ENCODE peak calls at places on chromosomes 4 and X, in five cellular contexts. L, P, X, V and E are unnamed samples.
A peak's percentile ranks its signal among the peaks of the same experiment; 100 is the strongest.

GRCh38 chrX:57285001-57285400 is 1.5 kb upstream of the FAAH2 start:
- DNase-seq in X (no peak), L (no peak), P (no peak), V (no peak), E (no peak)

GRCh38 chrX:134551365-134552095 is 91.6 kb downstream of the HPRT1 start:
- DNase-seq in X (no peak), V (no peak), L (no peak), P (no peak), E (no peak)

GRCh38 chr4:95546866-95547707 is 1.7 kb downstream of the UNC5C start:
- DNase-seq in L (peak; percentile 47), X (no peak), V (no peak), P (no peak), E (no peak)

GRCh38 chrX:9885150-9885549 is 82.0 kb upstream of the CLDN34 start:
- DNase-seq in P (peak; percentile 77), L (peak; percentile 67), V (peak; percentile 34), X (peak; percentile 44), E (no peak)

GRCh38 chrX:41388543-41388942 is 54.6 kb downstream of the DDX3X start:
- DNase-seq in V (no peak), X (no peak), P (no peak), L (no peak), E (no peak)

GRCh38 chrX:97215166-97215565 is 331.5 kb downstream of the RPA4 start:
- DNase-seq in V (no peak), L (no peak), P (no peak), X (no peak), E (no peak)

GRCh38 chrX:4547218-4547836 is 833.9 kb upstream of the PRKX start:
- DNase-seq in L (peak; percentile 20), V (peak; percentile 43), P (peak; percentile 43), X (peak; percentile 46), E (peak; percentile 41)

GRCh38 chrX:14013074-14013473 is 16.6 kb downstream of the GEMIN8 start:
- DNase-seq in P (no peak), X (no peak), V (no peak), L (no peak), E (no peak)

GRCh38 chrX:56764975-56765791 is 36.1 kb downstream of the NBDY start:
- DNase-seq in X (peak; percentile 68), P (no peak), V (peak; percentile 58), L (no peak), E (peak; percentile 20)

GRCh38 chr4:76950846-76951321 is 1.3 kb downstream of the SEPTIN11 start:
- DNase-seq in P (peak; percentile 49), X (peak; percentile 7), V (peak; percentile 4), L (peak; percentile 35), E (no peak)

GRCh38 chr4:184748251-184748652 is 14.4 kb upstream of the CENPU start:
- DNase-seq in V (no peak), X (no peak), L (no peak), P (peak; percentile 68), E (peak; percentile 60)

GRCh38 chr4:9946171-9946570 is 75.1 kb downstream of the SLC2A9 start:
- DNase-seq in X (no peak), L (no peak), V (no peak), P (no peak), E (no peak)

GRCh38 chr4:40349561-40350198 is 14.5 kb downstream of the CHRNA9 start:
- DNase-seq in L (no peak), X (peak; percentile 33), V (no peak), P (no peak), E (no peak)

GRCh38 chrX:19672211-19672814 is 157.0 kb upstream of the MAP3K15 start:
- DNase-seq in X (no peak), V (no peak), L (no peak), P (no peak), E (no peak)

DNA sequence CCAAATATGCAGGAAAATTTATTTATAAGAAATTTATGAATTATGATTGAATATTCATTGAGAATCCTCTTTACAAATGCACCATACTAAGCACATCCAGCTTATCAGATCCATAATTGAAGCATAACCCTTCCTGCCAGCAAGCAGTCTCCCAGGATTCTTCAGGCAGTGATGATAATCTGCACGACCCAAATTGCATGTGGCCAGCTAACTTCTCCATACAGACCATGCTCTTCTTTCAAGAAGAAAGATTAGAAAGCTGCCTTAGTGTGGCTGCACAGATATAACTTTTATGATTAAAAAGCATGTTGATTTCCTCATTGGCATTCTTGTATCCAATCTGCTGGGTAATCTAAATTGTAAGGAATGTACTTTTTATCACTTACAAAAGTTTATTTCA is 3.3 kb upstream of the CBR4 start:
- DNase-seq in P (no peak), X (no peak), V (no peak), L (no peak), E (no peak)
- H3K4me1 ChIP-seq in P (peaks cover 9% of the 10 kb centered on the region), X (peaks cover 14% of the 10 kb centered on the region), V (peaks cover 8% of the 10 kb centered on the region), L (peaks cover 24% of the 10 kb centered on the region), E (peaks cover 8% of the 10 kb centered on the region)

GRCh38 chr4:112377701-112378620 is 80.8 kb downstream of the ALPK1 start:
- DNase-seq in X (no peak), P (no peak), L (no peak), V (no peak), E (no peak)

GRCh38 chr4:112381996-112382692 is 85.0 kb downstream of the ALPK1 start:
- DNase-seq in P (no peak), V (no peak), L (no peak), X (no peak), E (no peak)

GRCh38 chr4:112377127-112377635 is 80.0 kb downstream of the ALPK1 start:
- DNase-seq in V (no peak), P (no peak), X (no peak), L (peak; percentile 60), E (no peak)

GRCh38 chr4:112379306-112379705 is 82.1 kb downstream of the ALPK1 start:
- DNase-seq in P (no peak), L (no peak), X (no peak), V (no peak), E (peak; percentile 77)

DNA sequence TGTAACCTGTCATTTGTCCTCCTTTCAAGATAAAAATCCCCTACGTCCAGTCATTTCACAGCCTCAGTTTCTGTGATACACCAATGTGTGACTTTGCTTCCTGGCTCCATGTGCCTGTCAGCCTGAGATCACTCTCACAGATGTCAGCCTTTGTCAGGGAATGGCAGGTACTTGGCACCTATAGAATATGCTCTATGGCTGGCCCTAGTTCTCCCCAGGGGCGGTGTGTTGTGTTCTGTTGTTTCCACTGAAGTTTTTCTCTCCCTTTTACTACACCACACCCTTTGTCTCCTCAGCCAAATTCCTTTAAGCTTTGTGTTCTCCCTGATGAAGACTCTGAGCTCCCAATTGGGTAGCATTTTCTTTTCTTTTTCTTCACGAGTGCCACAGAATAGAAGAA is 81.7 kb downstream of the ALPK1 start:
- DNase-seq in X (no peak), L (no peak), P (no peak), V (no peak), E (no peak)
- H3K4me3 ChIP-seq in X (no peak overlapping the region), L (no peak overlapping the region), P (no peak overlapping the region), V (no peak overlapping the region), E (no peak overlapping the region)

DNA sequence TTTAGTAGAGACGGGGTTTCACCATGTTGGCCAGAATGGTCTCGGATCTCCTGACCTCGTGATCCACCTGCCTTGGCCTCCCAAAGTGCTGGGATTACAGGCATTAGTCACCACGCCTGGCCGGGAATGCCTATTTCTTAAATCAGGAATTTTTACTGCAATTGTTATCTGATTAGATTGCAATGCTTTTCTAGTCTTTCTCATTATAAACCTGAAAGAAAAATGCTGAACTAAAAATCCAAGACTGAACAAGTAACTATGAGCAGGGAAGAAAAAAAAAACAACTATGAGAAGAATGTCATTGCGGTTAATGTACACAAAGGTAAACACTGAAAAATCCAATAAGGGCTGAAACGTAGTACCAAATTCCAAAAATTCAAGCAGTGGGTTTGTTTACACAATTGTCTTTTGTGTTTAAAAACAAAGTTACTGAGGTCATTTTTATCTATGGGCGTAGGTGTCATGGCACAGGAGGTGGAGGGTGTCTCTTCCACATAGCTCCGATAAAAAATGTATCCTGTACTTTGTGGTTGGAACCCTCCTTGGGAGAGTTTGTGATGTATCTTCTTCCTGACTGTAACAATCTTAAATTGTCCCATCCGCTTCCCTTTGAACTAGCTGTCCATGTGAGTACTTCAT is 11.0 kb upstream of the TMEM156 start:
- DNase-seq in V (no peak), X (no peak), L (no peak), P (peak; percentile 26), E (no peak)
- H3K4me1 ChIP-seq in V (peaks cover 25% of the 10 kb centered on the region), X (peaks cover 59% of the 10 kb centered on the region), L (peaks cover 6% of the 10 kb centered on the region), P (peaks cover 47% of the 10 kb centered on the region), E (peaks cover 32% of the 10 kb centered on the region)

GRCh38 chr4:132344924-132345828 is 803.9 kb upstream of the PCDH10 start:
- DNase-seq in L (peak; percentile 46), X (no peak), P (no peak), V (no peak), E (no peak)
- H3K4me3 ChIP-seq in L (no peak overlapping the region), X (no peak overlapping the region), P (no peak overlapping the region), V (no peak overlapping the region), E (no peak overlapping the region)

DNA sequence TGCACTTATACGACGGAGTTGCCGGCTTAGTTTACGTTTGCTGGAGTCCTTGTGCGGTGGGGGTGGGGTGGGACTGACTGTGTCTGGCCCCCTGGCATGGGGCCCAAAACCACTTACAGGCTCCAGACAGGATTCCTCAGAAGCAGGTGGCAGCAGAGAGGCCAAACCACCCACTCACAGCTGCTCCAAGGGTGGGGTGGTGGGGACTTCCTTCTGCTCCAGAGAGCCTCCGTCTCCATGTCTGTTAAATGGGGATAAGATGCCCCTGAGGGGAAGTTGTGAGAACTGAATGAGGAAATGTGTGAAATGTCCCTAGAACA is 36.7 kb downstream of the PSAPL1 start:
- DNase-seq in X (no peak), P (peak; percentile 89), V (no peak), L (peak; percentile 76), E (peak; percentile 89)
- H3K4me1 ChIP-seq in X (no peaks in the 10 kb centered on the region), P (peaks cover 11% of the 10 kb centered on the region), V (no peaks in the 10 kb centered on the region), L (peaks cover 14% of the 10 kb centered on the region), E (peaks cover 5% of the 10 kb centered on the region)

DNA sequence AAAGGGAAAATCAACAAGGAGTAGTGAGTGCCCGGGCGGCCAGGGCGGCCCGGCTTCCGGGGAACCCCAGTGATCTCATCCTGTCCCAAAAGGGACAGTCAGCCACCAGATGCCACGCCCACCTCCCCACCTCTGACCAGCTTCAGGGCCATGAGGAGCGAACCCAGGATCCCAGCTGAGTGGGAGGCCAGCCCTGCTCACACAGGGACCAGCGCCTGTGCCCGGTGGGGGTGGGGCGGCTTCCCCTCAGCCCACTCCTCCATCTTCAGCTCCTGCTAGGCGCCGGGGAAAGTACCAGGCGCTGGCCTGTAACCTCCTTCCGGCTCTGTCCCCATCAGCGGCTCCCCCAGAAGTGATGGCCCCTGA is 6.2 kb downstream of the MYL5 start:
- DNase-seq in V (no peak), X (no peak), L (peak; percentile 69), P (no peak), E (no peak)
- H3K4me3 ChIP-seq in V (no peak overlapping the region), X (no peak overlapping the region), L (peak overlapping the region; percentile 41), P (peak overlapping the region; percentile 67), E (peak overlapping the region; percentile 64)